ENCODE peak calls at places on chromosomes 11 and 22, in eight cellular contexts. K is body of pancreas; T is neuronal stem cell; U is stimulated activated naive CD4-positive, alpha-beta T cell; G is A549; W is T-helper 1 cell; E is activated CD8-positive, alpha-beta memory T cell treated with anti-CD3 and anti-CD28 coated beads for 48 hours; J is left ventricle myocardium superior. M is an unnamed sample.

GRCh38 chr11:13440100-13440855 is 22.7 kb downstream of the BTBD10 start:
- DNase-seq in E (no peak), W (no peak), T (no peak), J (no peak), U (no peak), G (peak), K (peak), M (peak)

GRCh38 chr22:36470162-36470993 is 11.1 kb downstream of the TXN2 start:
- DNase-seq in G (peak), J (peak), U (peak), E (peak), K (peak), W (peak), T (peak), M (peak)

GRCh38 chr11:289145-289705 is 299 bp downstream of the PGGHG start:
- DNase-seq in W (no peak), G (no peak), K (no peak), U (peak), E (no peak), J (no peak), T (no peak), M (no peak)

GRCh38 chr22:38214248-38215056 is 12.7 kb downstream of the MAFF start:
- DNase-seq in U (peak), W (peak), T (peak), G (no peak), K (peak), E (no peak), J (peak), M (no peak)

GRCh38 chr11:73267921-73268540 is 4.1 kb upstream of the P2RY6 start:
- DNase-seq in E (no peak), J (no peak), T (no peak), W (no peak), U (no peak), K (no peak), G (no peak), M (no peak)

GRCh38 chr22:49235463-49236300 is 592.0 kb downstream of the BRD1 start:
- DNase-seq in G (peak), T (no peak), J (no peak), W (no peak), E (no peak), K (no peak), U (no peak), M (no peak)

GRCh38 chr11:108221981-108222685 is at the start of gene NPAT:
- DNase-seq in K (no peak), T (no peak), J (no peak), E (no peak), W (no peak), G (no peak), U (peak), M (no peak)

GRCh38 chr11:4072668-4073285 is 21.8 kb upstream of the RRM1 start:
- DNase-seq in K (peak), G (peak), U (peak), J (no peak), W (peak), T (peak), E (no peak), M (peak)

GRCh38 chr22:36371920-36372319 is 15.8 kb downstream of the MYH9 start:
- DNase-seq in W (no peak), J (no peak), U (no peak), G (no peak), K (no peak), T (no peak), E (no peak), M (no peak)

GRCh38 chr11:73652856-73653559 is 6.6 kb downstream of the PLEKHB1 start:
- DNase-seq in G (no peak), J (no peak), W (no peak), U (no peak), T (no peak), K (no peak), E (no peak), M (no peak)

GRCh38 chr11:105720096-105720495 is 110.2 kb downstream of the GRIA4 start:
- DNase-seq in W (no peak), J (no peak), T (no peak), G (no peak), U (no peak), E (no peak), K (no peak), M (no peak)

GRCh38 chr11:89625171-89625570 is 84.9 kb upstream of the TRIM77 start:
- DNase-seq in G (no peak), J (no peak), T (no peak), U (no peak), E (no peak), W (no peak), K (no peak), M (no peak)

GRCh38 chr11:33043221-33043833 is 4.0 kb downstream of the TCP11L1 start:
- DNase-seq in G (no peak), K (no peak), W (peak), T (no peak), U (no peak), J (no peak), E (no peak), M (no peak)

GRCh38 chr22:48396785-48397530 is 1430.7 kb downstream of the BRD1 start:
- DNase-seq in W (no peak), G (no peak), U (no peak), J (no peak), T (no peak), K (no peak), E (no peak), M (no peak)

GRCh38 chr22:39518996-39519680 is 1.2 kb upstream of the ATF4 start:
- DNase-seq in E (no peak), T (no peak), K (no peak), J (no peak), U (no peak), W (no peak), G (no peak), M (no peak)

M was measured in dermis microvascular lymphatic vessel endothelial cell.